ENCODE peak calls at places on chromosomes 11 and 22, in ten cellular contexts. S is nephron progenitor cell, Q is brain microvascular endothelial cell, I is pancreas, T is breast epithelium, E is body of pancreas, U is endothelial cell, P is AG04449, Z is astrocyte, B is HepG2. R is an unnamed sample.

GRCh38 chr11:74255741-74256369 is 55.6 kb downstream of the P4HA3 start:
- DNase-seq in U (peak; percentile 55), E (peak; percentile 57), B (peak; percentile 42), Q (peak; percentile 21), T (no peak), P (no peak), S (peak; percentile 47), Z (peak; percentile 20), I (no peak), R (no peak)

GRCh38 chr11:123377355-123377754 is 52.7 kb upstream of the GRAMD1B start:
- DNase-seq in E (no peak), Q (no peak), P (no peak), S (no peak), U (no peak), T (no peak), Z (no peak), B (no peak), I (no peak), R (no peak)

GRCh38 chr11:8810331-8811301 is 100.4 kb upstream of the AKIP1 start:
- DNase-seq in E (peak; percentile 91), T (peak; percentile 77), I (peak; percentile 94), B (peak; percentile 63), S (peak; percentile 81), U (peak; percentile 54), Q (peak; percentile 71), Z (peak; percentile 85), P (no peak), R (no peak)

GRCh38 chr22:38802671-38803121 is 8.8 kb upstream of the DNAL4 start:
- DNase-seq in U (no peak), T (peak; percentile 64), Q (peak; percentile 72), Z (peak; percentile 88), E (peak; percentile 73), S (no peak), B (peak; percentile 53), I (no peak), P (peak; percentile 68), R (no peak)

GRCh38 chr22:39454385-39454871 is 2.4 kb upstream of the MGAT3 start:
- DNase-seq in I (no peak), B (no peak), U (no peak), T (no peak), Z (no peak), Q (no peak), S (no peak), P (no peak), E (no peak), R (no peak)

GRCh38 chr11:73141031-73141308 is 1.1 kb downstream of the FCHSD2 start:
- DNase-seq in U (no peak), Q (no peak), B (no peak), Z (no peak), S (no peak), E (no peak), P (no peak), I (peak; percentile 60), T (no peak), R (no peak)

GRCh38 chr11:94897330-94897768 is 76.0 kb downstream of the CWC15 start:
- DNase-seq in B (peak; percentile 11), E (peak; percentile 58), Z (peak; percentile 22), I (no peak), P (no peak), Q (peak; percentile 59), U (peak; percentile 42), T (no peak), S (peak; percentile 63), R (no peak)

GRCh38 chr11:102406099-102406498 is 46.5 kb downstream of the TMEM123 start:
- DNase-seq in T (no peak), B (no peak), P (no peak), S (no peak), E (no peak), Q (no peak), Z (no peak), U (no peak), I (no peak), R (no peak)

DNA sequence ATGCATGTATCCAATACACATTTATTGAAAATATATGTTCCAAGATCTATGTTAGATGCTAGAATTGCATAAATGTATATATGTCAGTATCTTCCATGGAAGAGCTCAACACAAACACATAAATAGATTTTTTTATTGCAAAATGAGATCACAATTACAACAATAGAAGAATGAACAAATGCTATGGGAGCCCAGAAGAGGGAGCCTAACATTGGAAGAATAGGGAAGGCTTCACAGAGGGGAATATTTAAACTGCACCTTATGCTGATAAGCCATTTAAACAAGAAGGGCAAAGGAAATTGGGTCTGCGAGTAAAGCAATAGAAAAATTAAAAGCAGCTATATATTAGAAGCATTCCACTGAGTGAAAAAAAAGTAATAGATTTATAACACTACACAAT is 96.1 kb upstream of the LRRC55 start:
- DNase-seq in S (no peak), E (no peak), T (no peak), Z (no peak), U (no peak), Q (no peak), I (no peak), B (no peak), P (no peak), R (no peak)
- TF ChIP-seq CTCF in S (no peak), E (no peak), T (no peak), Z (no peak), U (no peak), Q (no peak), I (no peak), B (no peak), P (no peak), R (no peak)

GRCh38 chr11:86116386-86116726 is 47.5 kb upstream of the PICALM start:
- DNase-seq in U (no peak), I (no peak), E (peak; percentile 18), B (no peak), P (peak; percentile 87), S (no peak), Q (peak; percentile 60), Z (peak; percentile 99), T (no peak), R (no peak)

GRCh38 chr11:86118201-86118600 is 49.3 kb upstream of the PICALM start:
- DNase-seq in U (no peak), S (no peak), Q (no peak), E (no peak), P (no peak), Z (no peak), T (no peak), B (no peak), I (no peak), R (no peak)

GRCh38 chr11:86117706-86118050 is 48.8 kb upstream of the PICALM start:
- DNase-seq in S (no peak), B (no peak), P (no peak), T (no peak), U (no peak), Q (no peak), I (no peak), Z (peak; percentile 41), E (no peak), R (no peak)

GRCh38 chr11:86116996-86117705 is 48.3 kb upstream of the PICALM start:
- DNase-seq in Q (peak; percentile 63), P (no peak), U (no peak), I (no peak), E (no peak), B (no peak), T (no peak), S (no peak), Z (peak; percentile 73), R (no peak)

GRCh38 chr11:86115542-86116385 is 46.9 kb upstream of the PICALM start:
- DNase-seq in U (no peak), S (no peak), Z (peak; percentile 94), I (no peak), T (no peak), Q (no peak), E (no peak), B (no peak), P (no peak), R (no peak)
- TF ChIP-seq CTCF in U (no peak), S (no peak), Z (no peak), I (no peak), T (no peak), Q (no peak), E (no peak), B (no peak), P (no peak), R (no peak)

DNA sequence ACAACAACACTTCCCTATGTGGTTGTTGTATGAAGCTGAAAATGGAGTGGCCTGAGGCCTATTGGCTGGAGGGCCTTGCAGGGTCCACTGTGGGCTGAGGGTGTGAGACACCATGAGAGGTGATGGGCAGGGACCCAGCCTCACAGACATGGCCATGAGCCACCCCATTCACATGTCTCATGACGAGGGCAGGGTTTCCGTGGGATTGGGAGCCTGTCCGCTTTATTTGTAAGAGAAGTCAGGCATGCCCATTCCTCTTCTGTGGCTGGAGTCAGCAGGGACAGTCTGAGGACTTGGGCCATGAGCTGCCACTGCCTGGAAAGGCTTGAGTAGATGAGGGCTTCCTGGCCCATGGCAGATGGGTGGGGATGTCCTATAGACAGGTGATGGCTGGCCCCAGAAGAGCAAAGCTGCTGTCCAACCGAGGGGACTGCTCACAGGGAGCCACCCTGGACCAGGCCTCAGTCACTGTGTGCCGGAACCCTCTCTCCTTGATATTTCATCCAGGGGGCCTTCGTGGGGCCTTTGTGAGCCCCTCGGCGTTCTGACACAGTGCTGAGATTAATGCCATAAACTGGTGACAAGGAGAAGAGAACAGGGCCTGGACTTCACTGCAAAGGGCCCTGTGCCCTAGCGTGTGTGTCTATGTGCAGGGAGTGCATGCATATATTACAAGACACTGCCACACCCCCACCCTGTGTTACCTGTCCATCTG is 971.9 kb downstream of the BRD1 start:
- DNase-seq in B (no peak), Z (no peak), S (no peak), Q (no peak), E (no peak), T (no peak), P (no peak), U (no peak), I (no peak), R (no peak)
- TF ChIP-seq CTCF in B (no peak), Z (no peak), S (no peak), Q (no peak), E (no peak), T (no peak), P (no peak), U (no peak), I (no peak), R (no peak)

GRCh38 chr11:126185200-126186030 is 26.0 kb downstream of the RPUSD4 start:
- DNase-seq in I (no peak), B (peak; percentile 61), Q (no peak), S (peak; percentile 57), Z (no peak), U (no peak), T (no peak), E (no peak), P (no peak), R (no peak)

GRCh38 chr11:126188332-126189108 is 22.9 kb downstream of the RPUSD4 start:
- DNase-seq in Z (no peak), P (no peak), S (no peak), Q (no peak), E (no peak), T (no peak), I (peak; percentile 35), U (no peak), B (no peak), R (no peak)

GRCh38 chr11:126189109-126189929 is 22.1 kb downstream of the RPUSD4 start:
- DNase-seq in B (peak; percentile 94), E (no peak), S (no peak), P (no peak), Q (no peak), I (peak; percentile 40), Z (no peak), U (no peak), T (no peak), R (no peak)

GRCh38 chr11:126186031-126186698 is 25.3 kb downstream of the RPUSD4 start:
- DNase-seq in T (no peak), Z (no peak), Q (no peak), S (no peak), E (no peak), U (no peak), I (peak; percentile 66), P (no peak), B (no peak), R (no peak)

DNA sequence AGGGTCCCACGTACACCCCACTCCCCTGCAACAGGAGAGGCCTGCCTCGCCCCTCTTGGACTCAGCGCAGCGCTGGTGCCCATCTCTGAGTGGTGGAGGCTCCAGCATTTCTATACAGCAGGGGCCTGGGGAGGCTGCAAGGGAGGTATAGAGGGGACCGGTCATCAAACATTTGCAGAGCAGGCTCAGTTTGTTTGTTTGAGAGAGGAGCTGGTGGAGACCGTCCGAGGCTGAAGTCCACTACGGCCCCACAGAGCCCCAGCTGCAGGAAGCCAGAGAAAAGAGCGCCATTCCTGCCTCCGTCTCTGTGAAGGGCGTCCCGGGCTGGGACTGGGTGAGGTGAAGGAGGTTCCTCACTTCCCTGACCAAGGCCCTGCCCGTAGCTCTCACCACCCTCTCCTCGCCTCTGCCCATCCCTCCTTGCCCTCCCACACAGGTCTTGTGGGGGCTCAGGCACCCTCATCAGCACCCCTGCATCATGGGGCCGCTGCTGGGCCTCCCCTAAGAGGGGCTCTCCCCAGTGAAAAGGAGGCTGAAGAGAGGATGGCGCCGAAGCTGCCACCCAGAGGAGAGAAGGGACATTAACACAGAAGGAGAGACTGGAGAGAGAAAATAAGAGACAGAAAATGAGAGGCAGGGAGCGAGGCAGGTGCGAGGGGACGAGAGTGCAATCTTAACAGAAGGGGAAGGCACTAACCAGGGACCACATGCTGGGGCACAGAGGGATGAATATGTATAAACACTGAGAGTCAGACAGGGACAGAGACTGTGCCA is 24.6 kb downstream of the RPUSD4 start:
- DNase-seq in Z (no peak), I (peak; percentile 53), B (peak; percentile 87), S (no peak), T (no peak), U (no peak), Q (no peak), P (no peak), E (no peak), R (no peak)
- TF ChIP-seq CTCF in Z (no peak), I (no peak), B (peak; percentile 52), S (no peak), T (no peak), U (no peak), Q (peak; percentile 34), P (no peak), E (no peak), R (no peak)